ENCODE peak calls at places on chromosomes 4 and X, in ten cellular contexts. One of them, this sample, is unnamed.

GRCh38 chr4:20868108-20868507 is 167.8 kb downstream of the PACRGL start:
- DNase-seq in psoas muscle: no peak
- DNase-seq in GM12864: no peak
- DNase-seq in stomach: no peak
- DNase-seq in SK-N-SH: no peak
- DNase-seq in HCT116: no peak
- DNase-seq in cardiac muscle cell: no peak
- DNase-seq in effector memory CD4-positive, alpha-beta T cell: no peak
- DNase-seq in AG10803: no peak
- DNase-seq in transverse colon: no peak
- DNase-seq in this sample: no peak

GRCh38 chr4:176436500-176436973 is 116.8 kb downstream of the SPCS3 start:
- DNase-seq in psoas muscle: no peak
- DNase-seq in GM12864: no peak
- DNase-seq in stomach: no peak
- DNase-seq in SK-N-SH: no peak
- DNase-seq in HCT116: no peak
- DNase-seq in cardiac muscle cell: peak
- DNase-seq in effector memory CD4-positive, alpha-beta T cell: no peak
- DNase-seq in AG10803: peak
- DNase-seq in transverse colon: no peak
- DNase-seq in this sample: peak

GRCh38 chrX:18620349-18620748 is 51.6 kb downstream of the RS1 start:
- DNase-seq in psoas muscle: no peak
- DNase-seq in GM12864: no peak
- DNase-seq in stomach: peak
- DNase-seq in SK-N-SH: no peak
- DNase-seq in HCT116: no peak
- DNase-seq in cardiac muscle cell: no peak
- DNase-seq in effector memory CD4-positive, alpha-beta T cell: no peak
- DNase-seq in AG10803: no peak
- DNase-seq in transverse colon: peak
- DNase-seq in this sample: no peak

GRCh38 chrX:79117078-79117477 is 27.4 kb upstream of the GPR174 start:
- DNase-seq in psoas muscle: no peak
- DNase-seq in GM12864: no peak
- DNase-seq in stomach: no peak
- DNase-seq in SK-N-SH: no peak
- DNase-seq in HCT116: no peak
- DNase-seq in cardiac muscle cell: peak
- DNase-seq in effector memory CD4-positive, alpha-beta T cell: no peak
- DNase-seq in AG10803: no peak
- DNase-seq in transverse colon: no peak
- DNase-seq in this sample: no peak

GRCh38 chr4:134313591-134313990 is 112.0 kb upstream of the PABPC4L start:
- DNase-seq in psoas muscle: no peak
- DNase-seq in GM12864: no peak
- DNase-seq in stomach: no peak
- DNase-seq in SK-N-SH: no peak
- DNase-seq in HCT116: no peak
- DNase-seq in cardiac muscle cell: no peak
- DNase-seq in effector memory CD4-positive, alpha-beta T cell: no peak
- DNase-seq in AG10803: no peak
- DNase-seq in transverse colon: no peak
- DNase-seq in this sample: no peak

GRCh38 chrX:56857042-56857441 is 128.0 kb downstream of the NBDY start:
- DNase-seq in psoas muscle: no peak
- DNase-seq in GM12864: no peak
- DNase-seq in stomach: no peak
- DNase-seq in SK-N-SH: no peak
- DNase-seq in HCT116: no peak
- DNase-seq in cardiac muscle cell: no peak
- DNase-seq in effector memory CD4-positive, alpha-beta T cell: no peak
- DNase-seq in AG10803: no peak
- DNase-seq in transverse colon: no peak
- DNase-seq in this sample: no peak

GRCh38 chr4:155722816-155723499 is 35.9 kb upstream of the GUCY1B1 start:
- DNase-seq in psoas muscle: no peak
- DNase-seq in GM12864: no peak
- DNase-seq in stomach: no peak
- DNase-seq in SK-N-SH: no peak
- DNase-seq in HCT116: no peak
- DNase-seq in cardiac muscle cell: no peak
- DNase-seq in effector memory CD4-positive, alpha-beta T cell: no peak
- DNase-seq in AG10803: peak
- DNase-seq in transverse colon: no peak
- DNase-seq in this sample: peak

GRCh38 chr4:83618991-83619390 is 83.1 kb downstream of the GPAT3 start:
- DNase-seq in psoas muscle: no peak
- DNase-seq in GM12864: no peak
- DNase-seq in stomach: peak
- DNase-seq in SK-N-SH: no peak
- DNase-seq in HCT116: no peak
- DNase-seq in cardiac muscle cell: peak
- DNase-seq in effector memory CD4-positive, alpha-beta T cell: no peak
- DNase-seq in AG10803: peak
- DNase-seq in transverse colon: peak
- DNase-seq in this sample: peak

GRCh38 chrX:25872786-25873185 is 265.4 kb upstream of the MAGEB18 start:
- DNase-seq in psoas muscle: no peak
- DNase-seq in GM12864: no peak
- DNase-seq in stomach: no peak
- DNase-seq in SK-N-SH: no peak
- DNase-seq in HCT116: no peak
- DNase-seq in cardiac muscle cell: no peak
- DNase-seq in effector memory CD4-positive, alpha-beta T cell: no peak
- DNase-seq in AG10803: no peak
- DNase-seq in transverse colon: no peak
- DNase-seq in this sample: no peak

GRCh38 chrX:134002921-134003615 is 17.7 kb upstream of the GPC3 start:
- DNase-seq in psoas muscle: no peak
- DNase-seq in GM12864: no peak
- DNase-seq in stomach: no peak
- DNase-seq in SK-N-SH: no peak
- DNase-seq in HCT116: no peak
- DNase-seq in cardiac muscle cell: no peak
- DNase-seq in effector memory CD4-positive, alpha-beta T cell: no peak
- DNase-seq in AG10803: no peak
- DNase-seq in transverse colon: no peak
- DNase-seq in this sample: no peak

GRCh38 chr4:110630621-110631402 is 7.9 kb upstream of the PITX2 start:
- DNase-seq in psoas muscle: no peak
- DNase-seq in GM12864: no peak
- DNase-seq in stomach: no peak
- DNase-seq in SK-N-SH: no peak
- DNase-seq in HCT116: no peak
- DNase-seq in cardiac muscle cell: no peak
- DNase-seq in effector memory CD4-positive, alpha-beta T cell: no peak
- DNase-seq in AG10803: no peak
- DNase-seq in transverse colon: no peak
- DNase-seq in this sample: no peak

GRCh38 chrX:108018659-108019381 is 26.0 kb upstream of the VSIG1 start:
- DNase-seq in psoas muscle: no peak
- DNase-seq in GM12864: no peak
- DNase-seq in stomach: no peak
- DNase-seq in SK-N-SH: no peak
- DNase-seq in HCT116: no peak
- DNase-seq in cardiac muscle cell: no peak
- DNase-seq in effector memory CD4-positive, alpha-beta T cell: peak
- DNase-seq in AG10803: no peak
- DNase-seq in transverse colon: no peak
- DNase-seq in this sample: no peak
- H3K4me3 ChIP-seq in psoas muscle: no peak
- H3K4me3 ChIP-seq in GM12864: no peak
- H3K4me3 ChIP-seq in stomach: no peak
- H3K4me3 ChIP-seq in SK-N-SH: no peak
- H3K4me3 ChIP-seq in HCT116: no peak
- H3K4me3 ChIP-seq in cardiac muscle cell: no peak
- H3K4me3 ChIP-seq in effector memory CD4-positive, alpha-beta T cell: peak
- H3K4me3 ChIP-seq in AG10803: no peak
- H3K4me3 ChIP-seq in transverse colon: no peak
- H3K4me3 ChIP-seq in this sample: no peak

DNA sequence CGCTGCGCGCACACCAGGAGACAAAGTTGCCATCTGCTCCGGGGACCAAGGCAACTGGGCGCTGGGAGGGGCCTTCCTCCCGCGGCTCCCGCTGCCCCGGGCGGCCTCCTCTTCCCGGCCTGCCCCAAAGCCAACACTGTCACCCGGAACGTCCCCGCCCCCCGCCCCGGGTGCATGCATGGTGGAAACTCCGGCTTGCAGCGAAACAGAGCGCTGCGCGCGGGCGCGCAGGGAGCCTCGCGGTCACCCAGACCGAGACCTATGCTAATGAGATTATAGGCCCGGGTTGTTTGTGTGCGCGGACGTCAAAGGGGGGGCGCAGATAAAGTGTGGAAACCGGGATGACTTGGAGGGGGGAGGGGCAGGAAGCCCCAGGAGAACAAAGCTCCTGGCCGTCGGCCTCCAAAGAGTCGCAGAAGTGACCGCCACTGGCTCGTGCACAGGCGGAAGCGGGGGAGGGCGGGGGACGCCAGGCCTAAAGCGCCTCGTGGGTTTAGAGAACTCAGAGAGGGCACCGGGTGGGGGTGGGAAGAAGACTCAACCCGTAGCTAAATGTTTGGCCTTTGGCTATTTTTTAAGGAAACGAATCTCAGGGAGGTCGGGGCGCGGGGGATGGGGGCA is 88.8 kb downstream of the BCOR start:
- DNase-seq in psoas muscle: peak
- DNase-seq in GM12864: no peak
- DNase-seq in stomach: no peak
- DNase-seq in SK-N-SH: peak
- DNase-seq in HCT116: no peak
- DNase-seq in cardiac muscle cell: peak
- DNase-seq in effector memory CD4-positive, alpha-beta T cell: no peak
- DNase-seq in AG10803: no peak
- DNase-seq in transverse colon: peak
- DNase-seq in this sample: no peak
- H3K4me3 ChIP-seq in psoas muscle: peak
- H3K4me3 ChIP-seq in GM12864: no peak
- H3K4me3 ChIP-seq in stomach: peak
- H3K4me3 ChIP-seq in SK-N-SH: no peak
- H3K4me3 ChIP-seq in HCT116: no peak
- H3K4me3 ChIP-seq in cardiac muscle cell: peak
- H3K4me3 ChIP-seq in effector memory CD4-positive, alpha-beta T cell: peak
- H3K4me3 ChIP-seq in AG10803: peak
- H3K4me3 ChIP-seq in transverse colon: peak
- H3K4me3 ChIP-seq in this sample: no peak

GRCh38 chrX:96984538-96984937 is 100.8 kb downstream of the RPA4 start:
- DNase-seq in psoas muscle: no peak
- DNase-seq in GM12864: no peak
- DNase-seq in stomach: no peak
- DNase-seq in SK-N-SH: no peak
- DNase-seq in HCT116: no peak
- DNase-seq in cardiac muscle cell: no peak
- DNase-seq in effector memory CD4-positive, alpha-beta T cell: no peak
- DNase-seq in AG10803: no peak
- DNase-seq in transverse colon: no peak
- DNase-seq in this sample: no peak
- H3K4me3 ChIP-seq in psoas muscle: no peak
- H3K4me3 ChIP-seq in GM12864: no peak
- H3K4me3 ChIP-seq in stomach: no peak
- H3K4me3 ChIP-seq in SK-N-SH: no peak
- H3K4me3 ChIP-seq in HCT116: no peak
- H3K4me3 ChIP-seq in cardiac muscle cell: no peak
- H3K4me3 ChIP-seq in effector memory CD4-positive, alpha-beta T cell: no peak
- H3K4me3 ChIP-seq in AG10803: no peak
- H3K4me3 ChIP-seq in transverse colon: no peak
- H3K4me3 ChIP-seq in this sample: no peak

GRCh38 chrX:153828723-153829548 is 1.4 kb downstream of the PDZD4 start:
- DNase-seq in psoas muscle: peak
- DNase-seq in GM12864: no peak
- DNase-seq in stomach: no peak
- DNase-seq in SK-N-SH: peak
- DNase-seq in HCT116: no peak
- DNase-seq in cardiac muscle cell: peak
- DNase-seq in effector memory CD4-positive, alpha-beta T cell: no peak
- DNase-seq in AG10803: peak
- DNase-seq in transverse colon: no peak
- DNase-seq in this sample: no peak

GRCh38 chrX:153831435-153832150 is 1.2 kb upstream of the PDZD4 start:
- DNase-seq in psoas muscle: no peak
- DNase-seq in GM12864: no peak
- DNase-seq in stomach: no peak
- DNase-seq in SK-N-SH: no peak
- DNase-seq in HCT116: no peak
- DNase-seq in cardiac muscle cell: no peak
- DNase-seq in effector memory CD4-positive, alpha-beta T cell: no peak
- DNase-seq in AG10803: no peak
- DNase-seq in transverse colon: no peak
- DNase-seq in this sample: no peak

GRCh38 chrX:153829799-153830631 is at the start of gene PDZD4:
- DNase-seq in psoas muscle: no peak
- DNase-seq in GM12864: no peak
- DNase-seq in stomach: no peak
- DNase-seq in SK-N-SH: peak
- DNase-seq in HCT116: no peak
- DNase-seq in cardiac muscle cell: no peak
- DNase-seq in effector memory CD4-positive, alpha-beta T cell: no peak
- DNase-seq in AG10803: no peak
- DNase-seq in transverse colon: no peak
- DNase-seq in this sample: no peak

GRCh38 chrX:153829549-153829798 is 870 bp downstream of the PDZD4 start:
- DNase-seq in psoas muscle: no peak
- DNase-seq in GM12864: no peak
- DNase-seq in stomach: no peak
- DNase-seq in SK-N-SH: peak
- DNase-seq in HCT116: no peak
- DNase-seq in cardiac muscle cell: no peak
- DNase-seq in effector memory CD4-positive, alpha-beta T cell: no peak
- DNase-seq in AG10803: no peak
- DNase-seq in transverse colon: no peak
- DNase-seq in this sample: no peak

DNA sequence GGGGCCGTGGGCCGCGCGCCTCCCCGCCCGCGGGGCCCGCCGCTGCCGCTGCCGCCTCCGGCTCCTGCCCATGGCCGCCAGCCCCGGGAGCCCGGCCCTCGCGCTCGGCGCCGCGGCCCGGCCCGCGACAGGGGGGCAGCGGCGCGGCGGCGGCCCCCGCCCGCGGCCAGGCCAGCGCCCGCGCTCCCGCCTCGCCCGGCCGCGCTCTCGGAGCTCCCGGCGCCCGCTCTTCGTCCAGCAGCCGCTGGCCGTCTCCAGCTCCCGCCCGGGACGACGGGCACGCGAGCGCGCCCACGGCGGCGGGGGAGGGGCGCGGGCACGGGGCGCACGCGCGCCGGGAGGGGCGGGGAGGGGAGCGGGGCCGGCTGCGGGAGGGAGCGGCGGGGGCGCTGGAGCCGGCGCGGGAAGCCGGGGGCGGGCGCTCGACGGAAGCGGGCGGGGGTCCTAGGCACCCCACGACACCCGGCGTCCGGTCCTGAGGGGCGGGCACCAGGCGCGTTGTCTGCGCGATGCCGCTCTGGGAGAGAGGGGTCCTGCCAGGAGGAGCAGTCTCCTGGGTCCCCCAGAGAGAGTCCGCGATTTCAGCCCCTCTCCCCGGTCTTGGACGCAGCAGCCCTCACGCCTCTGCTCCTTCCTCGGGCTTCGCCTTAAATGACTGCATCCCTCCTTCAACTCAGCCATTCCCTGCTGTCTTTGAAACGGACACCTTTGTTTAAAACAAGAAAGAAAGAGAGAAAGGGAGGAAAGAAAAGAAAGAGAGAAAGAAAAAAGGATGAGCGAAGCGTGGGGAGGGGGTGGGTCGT is 489 bp upstream of the PDZD4 start:
- DNase-seq in psoas muscle: no peak
- DNase-seq in GM12864: no peak
- DNase-seq in stomach: no peak
- DNase-seq in SK-N-SH: peak
- DNase-seq in HCT116: no peak
- DNase-seq in cardiac muscle cell: no peak
- DNase-seq in effector memory CD4-positive, alpha-beta T cell: no peak
- DNase-seq in AG10803: no peak
- DNase-seq in transverse colon: no peak
- DNase-seq in this sample: no peak
- H3K4me3 ChIP-seq in psoas muscle: peak
- H3K4me3 ChIP-seq in GM12864: no peak
- H3K4me3 ChIP-seq in stomach: peak
- H3K4me3 ChIP-seq in SK-N-SH: no peak
- H3K4me3 ChIP-seq in HCT116: no peak
- H3K4me3 ChIP-seq in cardiac muscle cell: no peak
- H3K4me3 ChIP-seq in effector memory CD4-positive, alpha-beta T cell: no peak
- H3K4me3 ChIP-seq in AG10803: no peak
- H3K4me3 ChIP-seq in transverse colon: peak
- H3K4me3 ChIP-seq in this sample: no peak